ENCODE peak calls at places on chromosomes 2 and 18, in nine cellular contexts. R is Peyer's patch, P is HepG2, F is suprapubic skin, H is K562, V is sigmoid colon, O is A549, N is transverse colon, M is uterus. I is an unnamed sample.

GRCh38 chr2:201929627-201930026 is 104.0 kb upstream of the FZD7 start:
- DNase-seq in H (no peak), O (no peak), F (no peak), V (no peak), M (no peak), N (no peak), R (no peak), P (no peak), I (no peak)

GRCh38 chr18:59564516-59564915 is 132.7 kb downstream of the CCBE1 start:
- DNase-seq in H (no peak), M (no peak), R (no peak), F (no peak), N (no peak), O (no peak), V (no peak), P (no peak), I (no peak)

GRCh38 chr18:37156330-37156942 is 327.5 kb downstream of the KIAA1328 start:
- DNase-seq in R (no peak), V (no peak), O (no peak), M (no peak), F (no peak), P (no peak), N (no peak), H (no peak), I (no peak)

GRCh38 chr2:204705243-204705971 is 160.1 kb downstream of the PARD3B start:
- DNase-seq in O (no peak), P (no peak), N (no peak), V (no peak), R (no peak), F (no peak), H (peak; percentile 7), M (no peak), I (no peak)

GRCh38 chr18:45339819-45340550 is 275.3 kb upstream of the SLC14A2 start:
- DNase-seq in P (no peak), N (no peak), V (no peak), F (no peak), R (no peak), H (no peak), M (no peak), O (no peak), I (no peak)

GRCh38 chr2:30410217-30410616 is 36.8 kb upstream of the LCLAT1 start:
- DNase-seq in H (no peak), F (no peak), M (no peak), R (no peak), N (no peak), O (peak; percentile 53), P (peak; percentile 64), V (no peak), I (peak; percentile 36)

GRCh38 chr18:76350134-76351025 is 144.7 kb downstream of the ZNF516 start:
- DNase-seq in N (no peak), R (no peak), V (no peak), M (no peak), P (no peak), H (no peak), O (no peak), F (no peak), I (no peak)

GRCh38 chr2:6940820-6941219 is 23.6 kb downstream of the RNF144A start:
- DNase-seq in V (no peak), R (no peak), F (no peak), O (no peak), M (no peak), N (no peak), H (no peak), P (no peak), I (no peak)

GRCh38 chr2:97870396-97870843 is 125.3 kb downstream of the TMEM131 start:
- DNase-seq in P (peak; percentile 65), M (no peak), H (peak; percentile 46), N (no peak), O (no peak), R (peak; percentile 43), F (no peak), V (no peak), I (peak; percentile 22)

DNA sequence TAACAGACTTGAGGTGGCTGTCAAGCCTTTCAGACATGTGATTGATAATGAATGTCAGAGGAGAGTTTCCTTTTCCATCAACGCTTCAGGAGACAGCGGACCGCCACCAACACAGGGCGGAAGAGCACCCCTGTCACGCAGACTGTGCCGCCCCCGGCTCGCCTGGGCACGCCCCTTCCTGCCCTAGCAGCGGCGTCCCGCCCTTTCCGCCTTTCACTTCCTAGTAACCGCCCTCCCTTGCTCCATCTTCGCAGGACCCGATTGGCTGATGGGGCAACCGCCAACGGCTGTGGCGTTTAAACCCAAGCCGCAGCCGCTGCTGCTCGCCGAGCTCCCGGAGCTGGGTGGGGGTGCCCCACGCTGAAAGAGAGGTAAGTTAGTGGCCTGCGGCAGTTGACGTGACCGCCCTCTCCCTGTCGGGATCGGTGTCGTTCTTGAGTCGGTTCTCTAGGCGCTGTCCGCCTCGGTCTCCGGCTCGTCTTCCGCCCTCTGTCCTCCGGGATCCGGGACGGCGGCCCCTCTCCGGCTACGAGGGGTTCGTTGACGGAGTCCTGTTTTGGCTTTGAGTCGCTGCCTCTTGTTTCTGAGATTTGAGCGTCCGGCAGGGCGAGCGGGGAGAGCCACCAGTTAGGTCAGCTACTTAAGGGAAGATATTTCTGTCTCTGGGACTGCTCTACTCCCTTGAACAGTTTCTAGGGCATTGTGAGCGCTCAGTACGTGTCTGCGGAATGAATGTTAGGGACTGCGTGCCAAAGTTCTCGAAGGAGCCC is at the start of gene SGO2:
- DNase-seq in N (peak; percentile 96), H (peak; percentile 95), F (peak; percentile 95), M (peak; percentile 93), V (peak; percentile 97), R (peak; percentile 92), P (peak; percentile 96), O (peak; percentile 89), I (peak; percentile 97)
- TF ChIP-seq POLR2A in N (peak; percentile 73), H (peak; percentile 80), F (peak; percentile 27), M (peak; percentile 71), V (peak; percentile 58), R (peak; percentile 37), P (peak; percentile 95), O (peak; percentile 90), I (peak; percentile 93)

DNA sequence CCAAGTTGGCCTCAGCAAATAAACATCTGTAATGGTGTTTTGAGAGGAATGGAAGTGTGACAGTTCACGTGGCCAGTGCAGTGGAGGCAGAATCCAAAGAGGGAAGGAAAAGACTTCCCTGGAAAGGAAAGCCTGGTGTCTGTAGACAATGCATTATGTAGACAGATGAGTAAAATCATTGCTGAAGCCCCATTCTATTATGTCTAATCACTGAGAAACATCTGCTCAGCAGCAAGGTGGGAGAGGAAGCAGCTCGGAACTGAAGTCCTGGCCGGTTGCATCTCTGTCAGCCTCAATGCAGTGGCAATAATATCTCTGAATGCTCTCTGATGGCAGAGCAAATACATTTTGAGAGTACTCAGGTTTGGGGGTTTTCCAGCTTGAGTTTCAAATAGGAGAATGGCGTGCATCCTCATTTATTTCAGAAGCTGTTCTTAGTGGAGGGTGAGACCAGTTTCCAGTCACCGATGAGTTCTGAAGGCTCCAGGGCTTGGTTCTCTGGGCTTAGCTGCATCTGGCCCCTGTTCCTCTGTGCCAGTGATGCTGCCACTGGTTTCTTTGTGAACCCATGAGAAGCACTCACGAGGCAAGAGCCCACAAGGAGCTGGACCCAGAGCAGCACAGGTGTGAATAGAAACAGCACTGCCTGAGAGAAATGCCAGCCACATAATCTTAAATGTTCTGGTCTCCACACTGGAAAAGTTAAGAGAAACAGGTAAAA is 63.3 kb downstream of the RPIA start:
- DNase-seq in H (peak; percentile 9), P (no peak), N (no peak), O (no peak), V (no peak), M (no peak), R (no peak), F (no peak), I (peak; percentile 13)
- TF ChIP-seq POLR2A in H (no peak), P (no peak), N (no peak), O (no peak), V (no peak), M (no peak), R (no peak), F (no peak), I (no peak)

GRCh38 chr2:18153741-18154140 is 275.3 kb downstream of the KCNS3 start:
- DNase-seq in V (no peak), O (no peak), H (no peak), M (no peak), R (no peak), F (no peak), N (no peak), P (no peak), I (no peak)

GRCh38 chr2:18154812-18155211 is 276.3 kb downstream of the KCNS3 start:
- DNase-seq in H (no peak), N (no peak), F (no peak), R (no peak), M (no peak), V (no peak), O (no peak), P (no peak), I (no peak)

GRCh38 chr2:18156002-18156401 is 277.5 kb downstream of the KCNS3 start:
- DNase-seq in O (no peak), V (no peak), P (no peak), F (no peak), N (no peak), M (no peak), H (no peak), R (no peak), I (no peak)

GRCh38 chr2:18154259-18154658 is 275.8 kb downstream of the KCNS3 start:
- DNase-seq in N (no peak), O (no peak), M (no peak), R (no peak), V (no peak), H (no peak), P (no peak), F (no peak), I (no peak)

GRCh38 chr2:18156421-18156820 is 278.0 kb downstream of the KCNS3 start:
- DNase-seq in F (no peak), H (no peak), V (no peak), O (no peak), N (no peak), M (no peak), P (no peak), R (no peak), I (no peak)
- TF ChIP-seq POLR2A in F (no peak), H (no peak), V (no peak), O (no peak), N (no peak), M (no peak), P (no peak), R (no peak), I (no peak)

GRCh38 chr2:216742411-216742810 is 47.1 kb upstream of the IGFBP5 start:
- DNase-seq in M (peak; percentile 38), H (no peak), F (no peak), N (no peak), V (peak; percentile 86), P (no peak), R (no peak), O (no peak), I (no peak)
- TF ChIP-seq POLR2A in M (no peak), H (no peak), F (no peak), N (no peak), V (no peak), P (no peak), R (no peak), O (no peak), I (no peak)